ENCODE peak calls at places on chromosome X, in eight cellular contexts. T is osteocyte; N is cardiac fibroblast; O is brain microvascular endothelial cell; R is CD8-positive, alpha-beta T cell; A is tibial artery; X is MM.1S; J is Calu3. F is an unnamed sample.

GRCh38 chrX:23844502-23845138 is 61.6 kb downstream of the SAT1 start:
- DNase-seq in N (no peak), O (peak), A (peak), J (no peak), X (no peak), R (no peak), T (no peak), F (peak)

GRCh38 chrX:134682081-134682480 is 23.8 kb upstream of the PLAC1 start:
- DNase-seq in J (no peak), R (no peak), A (no peak), X (no peak), O (no peak), T (no peak), N (peak), F (no peak)

GRCh38 chrX:150482537-150483217 is 85.7 kb upstream of the MTM1 start:
- DNase-seq in X (no peak), R (no peak), O (peak), J (peak), N (peak), T (no peak), A (no peak), F (peak)

GRCh38 chrX:43949669-43950068 is 23.5 kb downstream of the NDP start:
- DNase-seq in R (peak), N (peak), X (no peak), T (no peak), J (peak), A (no peak), O (no peak), F (no peak)

GRCh38 chrX:119880076-119880475 is 8.4 kb downstream of the NDUFA1 start:
- DNase-seq in J (no peak), N (peak), T (no peak), R (no peak), O (no peak), X (peak), A (no peak), F (no peak)

GRCh38 chrX:50483283-50483682 is 12.7 kb upstream of the DGKK start:
- DNase-seq in T (no peak), N (no peak), R (no peak), A (no peak), O (no peak), X (peak), J (no peak), F (no peak)

GRCh38 chrX:107008034-107008433 is 8.0 kb upstream of the MORC4 start:
- DNase-seq in J (no peak), O (no peak), A (no peak), T (no peak), X (no peak), R (no peak), N (no peak), F (no peak)

GRCh38 chrX:39821011-39821708 is 276.6 kb downstream of the BCOR start:
- DNase-seq in X (no peak), T (no peak), N (peak), A (no peak), J (peak), O (no peak), R (no peak), F (peak)

GRCh38 chrX:131830400-131831184 is 192.5 kb upstream of the STK26 start:
- DNase-seq in T (peak), O (peak), J (peak), R (no peak), A (peak), X (peak), N (peak), F (peak)

GRCh38 chrX:128156204-128156603 is 104.0 kb upstream of the ACTRT1 start:
- DNase-seq in N (no peak), J (no peak), X (no peak), A (no peak), O (no peak), T (no peak), R (no peak), F (no peak)

GRCh38 chrX:116272328-116272727 is 101.8 kb downstream of the AGTR2 start:
- DNase-seq in O (peak), T (no peak), R (no peak), A (no peak), J (peak), X (no peak), N (peak), F (no peak)

GRCh38 chrX:54633641-54634040 is 103.6 kb downstream of the GNL3L start:
- DNase-seq in X (no peak), R (no peak), O (peak), N (peak), J (no peak), A (no peak), T (no peak), F (no peak)

GRCh38 chrX:36856849-36857248 is 151.3 kb upstream of the FAM47C start:
- DNase-seq in R (no peak), T (no peak), J (no peak), A (no peak), O (no peak), X (no peak), N (peak), F (no peak)

DNA sequence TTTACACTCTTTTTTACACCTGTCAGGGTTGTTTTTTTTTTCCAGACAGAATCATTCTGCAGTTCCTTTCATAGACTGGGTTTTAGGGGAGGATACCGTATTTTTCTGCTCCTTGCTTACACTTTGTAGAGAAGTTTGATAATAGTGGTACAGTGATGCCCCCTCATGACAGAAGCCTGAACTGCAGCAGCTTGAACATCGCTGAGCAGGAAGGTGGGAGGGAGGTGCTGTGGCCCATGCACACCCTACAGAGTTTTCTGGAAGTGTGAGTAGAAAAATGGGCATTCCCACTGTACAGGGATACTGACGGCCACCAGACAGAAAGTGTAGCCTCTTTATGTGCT is 54.5 kb downstream of the RAB40A start:
- DNase-seq in X (peak), N (peak), O (peak), J (peak), T (peak), R (peak), A (peak), F (peak)
- TF ChIP-seq CTCF in X (peak), N (peak), O (peak), J (peak), T (peak), R (peak), A (peak), F (peak)

GRCh38 chrX:109472939-109473713 is 8.8 kb downstream of the GUCY2F start:
- DNase-seq in A (no peak), O (peak), N (peak), T (no peak), X (peak), R (no peak), J (no peak), F (peak)
- TF ChIP-seq CTCF in A (no peak), O (peak), N (peak), T (peak), X (no peak), R (no peak), J (no peak), F (peak)

DNA sequence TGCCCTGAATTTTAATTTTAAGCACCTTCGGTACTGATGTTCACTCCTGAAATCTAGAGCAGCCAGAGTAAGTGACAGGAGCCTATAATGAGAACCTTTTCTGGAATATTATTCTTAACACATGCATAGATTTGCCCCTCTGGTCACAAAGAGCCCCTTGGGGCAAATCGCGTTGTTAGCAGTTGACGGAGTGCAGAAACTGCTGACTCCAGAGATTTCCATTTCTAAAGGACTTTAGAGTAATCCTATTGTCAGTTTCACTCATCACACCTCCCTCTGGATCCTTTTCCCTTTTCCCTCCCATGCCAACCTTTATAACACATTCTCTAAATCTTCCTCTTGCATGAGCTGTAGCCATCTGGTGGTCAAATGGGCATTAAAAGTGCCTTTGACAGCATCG is 264.9 kb upstream of the PRPS2 start:
- DNase-seq in R (no peak), N (no peak), A (no peak), J (no peak), X (no peak), T (no peak), O (no peak), F (no peak)
- TF ChIP-seq CTCF in R (no peak), N (no peak), A (no peak), J (no peak), X (no peak), T (peak), O (no peak), F (no peak)

GRCh38 chrX:121254336-121254735 is 206.9 kb downstream of the GLUD2 start:
- DNase-seq in N (no peak), T (no peak), A (no peak), O (no peak), R (no peak), X (no peak), J (peak), F (peak)
- TF ChIP-seq CTCF in N (peak), T (peak), A (no peak), O (peak), R (no peak), X (no peak), J (no peak), F (peak)

DNA sequence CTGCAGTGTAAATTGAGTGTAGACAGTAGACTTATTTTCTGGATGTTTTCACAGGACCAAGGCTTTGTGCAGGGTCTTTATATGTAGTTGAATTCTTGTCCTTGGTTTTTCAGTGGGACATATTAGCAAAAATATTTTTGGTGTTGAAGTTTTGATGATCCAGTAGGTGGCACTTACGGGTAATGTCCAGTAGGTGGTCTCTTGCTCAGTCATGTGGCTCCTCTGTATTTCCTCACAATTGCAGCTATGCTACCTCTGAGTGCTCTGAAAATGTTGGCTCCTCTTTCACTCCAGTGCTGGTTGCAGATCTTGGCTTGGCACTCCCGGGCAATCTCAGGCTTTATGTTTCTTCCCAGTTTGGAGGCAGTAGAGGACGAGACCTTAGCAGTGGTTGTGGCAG is 419.8 kb upstream of the AMOT start:
- DNase-seq in A (no peak), N (peak), R (no peak), X (peak), J (no peak), T (no peak), O (no peak), F (peak)
- TF ChIP-seq CTCF in A (no peak), N (peak), R (no peak), X (peak), J (no peak), T (no peak), O (peak), F (no peak)

GRCh38 chrX:10259716-10260115 is 102.9 kb downstream of the CLCN4 start:
- DNase-seq in A (no peak), O (peak), N (peak), R (no peak), X (no peak), J (no peak), T (no peak), F (no peak)

DNA sequence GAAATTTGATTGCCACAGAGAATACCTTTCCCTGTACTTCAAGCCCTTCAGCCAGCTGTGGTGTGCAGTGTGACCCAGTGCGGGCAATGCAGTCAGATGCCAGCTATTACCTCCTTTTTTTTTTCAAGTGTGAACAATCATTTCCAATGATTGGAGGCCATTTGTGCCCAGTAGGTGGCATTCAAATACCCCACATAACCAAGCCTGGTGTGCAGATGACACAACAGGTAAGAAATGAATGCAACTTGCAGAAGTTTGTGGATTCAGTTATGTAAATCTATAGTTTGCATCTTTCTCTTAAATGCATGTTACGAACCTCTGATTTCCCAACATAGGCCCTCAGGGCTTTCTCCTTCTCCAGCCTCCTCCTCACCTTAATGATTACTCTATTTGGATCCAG is 98.0 kb downstream of the CLCN4 start:
- DNase-seq in O (no peak), N (peak), J (peak), X (no peak), T (no peak), A (no peak), R (no peak), F (no peak)
- TF ChIP-seq CTCF in O (peak), N (no peak), J (peak), X (no peak), T (peak), A (no peak), R (no peak), F (no peak)

GRCh38 chrX:20224814-20225487 is 41.8 kb downstream of the RPS6KA3 start:
- DNase-seq in T (no peak), A (no peak), X (no peak), N (peak), J (no peak), O (no peak), R (no peak), F (peak)
- TF ChIP-seq CTCF in T (no peak), A (no peak), X (no peak), N (no peak), J (no peak), O (no peak), R (no peak), F (no peak)

GRCh38 chrX:138709886-138710285 is 1.6 kb downstream of the FGF13 start:
- DNase-seq in J (no peak), T (no peak), X (no peak), O (no peak), R (no peak), N (no peak), A (no peak), F (peak)

GRCh38 chrX:138708268-138708667 is 3.2 kb downstream of the FGF13 start:
- DNase-seq in O (no peak), N (no peak), J (no peak), A (no peak), R (no peak), T (no peak), X (no peak), F (no peak)

GRCh38 chrX:138710311-138710791 is 1.2 kb downstream of the FGF13 start:
- DNase-seq in O (no peak), R (no peak), J (no peak), X (no peak), A (no peak), T (peak), N (no peak), F (no peak)

GRCh38 chrX:138710866-138711331 is 618 bp downstream of the FGF13 start:
- DNase-seq in A (no peak), J (no peak), R (no peak), N (no peak), T (no peak), X (no peak), O (no peak), F (no peak)

GRCh38 chrX:138711399-138712347 is at the start of gene FGF13:
- DNase-seq in R (no peak), N (no peak), J (no peak), O (no peak), A (peak), X (peak), T (no peak), F (peak)
- TF ChIP-seq CTCF in R (no peak), N (no peak), J (no peak), O (peak), A (peak), X (peak), T (no peak), F (peak)